ENCODE peak calls at places on chromosomes 2 and 18, in four cellular contexts. P, E, S and M are unnamed samples.

GRCh38 chr2:186347472-186347871 is 138.6 kb upstream of the ZC3H15 start:
- DNase-seq in S (no peak), P (no peak), E (no peak), M (peak)

GRCh38 chr2:130355578-130356431 is at the start of gene PTPN18:
- DNase-seq in E (peak), S (no peak), P (peak), M (peak)

GRCh38 chr2:47555368-47555767 is 152.4 kb downstream of the MSH2 start:
- DNase-seq in S (no peak), P (no peak), E (no peak), M (no peak)

GRCh38 chr2:185388226-185388625 is 350.4 kb upstream of the FSIP2 start:
- DNase-seq in E (no peak), S (no peak), P (no peak), M (no peak)

GRCh38 chr2:105802587-105802986 is 57.9 kb downstream of the NCK2 start:
- DNase-seq in P (peak), S (no peak), E (no peak), M (peak)

GRCh38 chr18:33863912-33864311 is 285.9 kb downstream of the ASXL3 start:
- DNase-seq in S (no peak), P (no peak), E (no peak), M (no peak)

GRCh38 chr18:11324510-11324909 is 175.1 kb upstream of the PIEZO2 start:
- DNase-seq in S (no peak), E (no peak), P (no peak), M (no peak)

GRCh38 chr2:55420244-55420713 is 623 bp upstream of the CCDC88A start:
- DNase-seq in S (no peak), E (no peak), P (no peak), M (no peak)

GRCh38 chr2:44826601-44827000 is 114.9 kb upstream of the SIX3 start:
- DNase-seq in P (no peak), E (no peak), S (no peak), M (no peak)

GRCh38 chr2:127532296-127532695 is 3.2 kb upstream of the MYO7B start:
- DNase-seq in P (no peak), E (no peak), S (no peak), M (no peak)

GRCh38 chr2:9497017-9497416 is 22.7 kb downstream of the IAH1 start:
- DNase-seq in P (no peak), S (no peak), E (no peak), M (peak)

GRCh38 chr2:45723857-45724256 is 72.4 kb downstream of the PRKCE start:
- DNase-seq in S (no peak), P (no peak), E (peak), M (no peak)

GRCh38 chr2:109702250-109702985 is 88.3 kb downstream of the SOWAHC start:
- DNase-seq in S (no peak), P (no peak), E (no peak), M (peak)
- H3K9ac ChIP-seq in S (no peak), P (no peak), E (no peak), M (peak)

DNA sequence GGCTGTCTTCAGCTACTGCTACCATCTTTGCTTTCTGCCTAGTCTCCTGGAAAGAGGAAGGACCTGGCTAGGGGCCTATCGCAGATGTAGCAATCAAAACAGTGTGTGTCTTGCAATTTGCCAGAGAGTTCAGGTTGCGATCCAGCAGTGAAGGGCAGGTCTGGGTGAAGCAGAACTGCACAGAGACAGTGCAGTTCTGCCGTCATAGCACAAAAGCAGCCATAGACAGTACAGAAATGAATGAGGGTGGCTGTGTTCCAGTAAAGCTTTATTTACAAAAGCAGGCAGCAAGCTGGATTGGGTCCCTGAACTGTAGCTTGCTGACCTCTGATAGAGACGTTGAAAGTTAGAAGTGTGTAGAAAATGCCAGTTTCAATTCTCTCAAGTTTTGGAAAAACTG is 186.7 kb downstream of the LTBP1 start:
- DNase-seq in S (no peak), P (no peak), E (no peak), M (no peak)
- H3K4me3 ChIP-seq in S (no peak), P (no peak), E (no peak), M (no peak)

GRCh38 chr2:240140920-240141319 is 462 bp upstream of the OTOS start:
- DNase-seq in E (no peak), S (no peak), P (no peak), M (no peak)
- H3K9ac ChIP-seq in E (no peak), S (no peak), P (no peak), M (no peak)

GRCh38 chr2:203705184-203705583 is 1.3 kb upstream of the CD28 start:
- DNase-seq in E (no peak), P (peak), S (peak), M (no peak)
- H3K4me3 ChIP-seq in E (no peak), P (peak), S (no peak), M (no peak)

GRCh38 chr2:239951117-239951734 is 73.9 kb downstream of the NDUFA10 start:
- DNase-seq in P (no peak), E (no peak), S (no peak), M (no peak)

GRCh38 chr2:239949079-239949478 is 76.1 kb downstream of the NDUFA10 start:
- DNase-seq in S (no peak), E (no peak), P (no peak), M (no peak)

GRCh38 chr2:239951825-239952224 is 73.3 kb downstream of the NDUFA10 start:
- DNase-seq in E (no peak), S (no peak), P (no peak), M (no peak)

GRCh38 chr2:239949537-239949936 is 75.6 kb downstream of the NDUFA10 start:
- DNase-seq in E (no peak), S (no peak), P (no peak), M (no peak)

GRCh38 chr2:239950144-239950920 is 74.8 kb downstream of the NDUFA10 start:
- DNase-seq in P (no peak), E (no peak), S (no peak), M (no peak)
- H3K9ac ChIP-seq in P (no peak), E (no peak), S (no peak), M (no peak)

GRCh38 chr2:201070966-201071304 is 536 bp downstream of the HYCC2 start:
- DNase-seq in S (no peak), P (no peak), E (peak), M (peak)

GRCh38 chr2:201073071-201073470 is 1.3 kb downstream of the NDUFB3 start:
- DNase-seq in E (no peak), P (no peak), S (no peak), M (no peak)

GRCh38 chr2:201072201-201072530 is 365 bp downstream of the NDUFB3 start:
- DNase-seq in E (no peak), P (no peak), S (no peak), M (no peak)

GRCh38 chr2:201074996-201075395 is 3.2 kb downstream of the NDUFB3 start:
- DNase-seq in P (no peak), S (no peak), E (peak), M (no peak)

DNA sequence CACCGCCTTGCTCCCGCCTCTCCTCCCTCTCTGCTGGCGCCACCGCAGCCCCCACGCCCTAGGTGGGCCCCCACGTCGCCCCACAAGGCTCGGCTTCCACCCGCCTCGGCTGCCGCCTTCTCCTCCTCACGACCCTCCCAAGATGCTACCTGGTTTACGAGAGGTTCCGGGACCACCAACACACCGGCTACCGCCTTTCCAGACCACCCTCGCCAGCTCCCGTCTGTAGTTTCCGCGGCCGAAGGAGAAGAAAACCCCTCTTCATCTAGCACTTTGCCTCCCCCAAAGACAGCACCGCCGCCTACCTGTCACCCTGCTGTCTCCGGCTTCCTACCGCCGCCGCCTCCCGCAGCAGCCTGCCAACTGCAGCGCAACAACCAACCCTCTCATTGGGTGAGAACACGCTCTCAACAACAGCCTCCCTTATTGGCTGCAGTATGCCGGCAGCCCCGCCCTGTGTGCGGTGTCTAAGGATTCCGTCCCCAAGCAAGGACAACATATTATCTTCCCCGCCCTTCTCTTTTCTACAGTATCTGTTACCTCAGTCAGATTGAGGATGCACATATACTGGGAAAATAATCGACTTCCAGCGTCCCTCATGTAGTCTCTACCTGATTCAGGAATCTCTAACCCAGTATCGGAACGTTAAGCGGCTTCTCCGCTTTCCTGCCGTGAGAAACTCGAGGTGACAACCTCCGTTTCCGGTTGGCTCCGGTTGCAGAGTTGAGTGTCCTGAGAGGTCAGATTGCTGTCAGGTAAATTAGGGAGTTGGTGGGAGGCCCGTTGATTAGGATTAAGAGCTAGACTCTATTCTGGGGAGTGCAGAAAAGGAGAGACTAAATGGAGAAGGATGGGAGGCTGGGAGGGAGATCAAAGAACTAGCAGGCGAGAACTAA is at the start of the genes HYCC2 and NDUFB3:
- DNase-seq in P (peak), E (peak), S (peak), M (peak)
- H3K4me3 ChIP-seq in P (peak), E (peak), S (peak), M (peak)